ENCODE peak calls at places on chromosomes 6 and 20, in ten cellular contexts. S, Q, M, X, G, L, P, H, V and E are unnamed samples.

GRCh38 chr6:134730013-134730412 is 219.9 kb downstream of the ALDH8A1 start:
- DNase-seq in H (no peak), M (no peak), S (no peak), V (no peak), L (peak), X (no peak), G (no peak), Q (no peak), P (no peak), E (no peak)

GRCh38 chr6:127618729-127619128 is 41.8 kb downstream of the C6orf58 start:
- DNase-seq in S (no peak), M (no peak), X (no peak), V (no peak), P (no peak), L (no peak), H (no peak), G (no peak), Q (peak), E (no peak)

GRCh38 chr6:159092631-159093030 is 47.8 kb upstream of the TAGAP start:
- DNase-seq in P (no peak), L (no peak), V (no peak), M (no peak), G (no peak), H (no peak), Q (no peak), S (no peak), X (no peak), E (no peak)

GRCh38 chr6:71965404-71965803 is 79.1 kb downstream of the RIMS1 start:
- DNase-seq in P (no peak), V (no peak), S (no peak), G (no peak), M (no peak), Q (no peak), L (no peak), H (no peak), X (no peak), E (no peak)

GRCh38 chr20:57255183-57255582 is 11.3 kb downstream of the BMP7 start:
- DNase-seq in H (no peak), P (no peak), L (no peak), X (no peak), S (no peak), Q (no peak), M (no peak), V (no peak), G (no peak), E (no peak)

GRCh38 chr6:11878735-11879134 is 100.1 kb upstream of the ADTRP start:
- DNase-seq in H (no peak), M (no peak), S (no peak), Q (peak), P (no peak), G (no peak), V (no peak), L (no peak), X (no peak), E (no peak)

GRCh38 chr20:32004963-32005362 is 5.3 kb upstream of the CCM2L start:
- DNase-seq in S (no peak), X (no peak), G (no peak), H (no peak), L (no peak), V (peak), P (peak), M (no peak), Q (peak), E (no peak)

GRCh38 chr20:11919046-11919445 is 1.4 kb downstream of the BTBD3 start:
- DNase-seq in X (no peak), M (no peak), L (peak), S (peak), V (no peak), G (no peak), Q (peak), H (peak), P (no peak), E (no peak)

GRCh38 chr6:69915346-69915745 is 49.0 kb downstream of the COL19A1 start:
- DNase-seq in P (no peak), V (no peak), S (no peak), H (no peak), G (no peak), Q (no peak), X (no peak), L (no peak), M (no peak), E (no peak)

GRCh38 chr6:130239755-130240154 is 17.0 kb upstream of the SAMD3 start:
- DNase-seq in G (no peak), S (no peak), Q (no peak), H (no peak), X (no peak), L (no peak), V (no peak), M (no peak), P (no peak), E (no peak)

GRCh38 chr20:1979116-1979778 is 14.6 kb downstream of the PDYN start:
- DNase-seq in V (no peak), L (no peak), Q (no peak), M (no peak), P (no peak), S (no peak), X (no peak), H (no peak), G (no peak), E (no peak)

GRCh38 chr6:107491059-107491609 is 1.2 kb downstream of the SOBP start:
- DNase-seq in H (peak), S (peak), G (peak), X (peak), M (peak), Q (peak), L (peak), P (peak), V (no peak), E (peak)

GRCh38 chr20:41183391-41183790 is 46.0 kb downstream of the PLCG1 start:
- DNase-seq in V (no peak), Q (no peak), G (no peak), S (peak), M (no peak), P (peak), X (peak), H (no peak), L (no peak), E (no peak)

GRCh38 chr6:138011413-138011812 is 95.8 kb downstream of the PERP start:
- DNase-seq in X (no peak), V (no peak), S (no peak), G (no peak), L (no peak), H (no peak), Q (no peak), M (no peak), P (no peak), E (no peak)

GRCh38 chr20:37316116-37316774 is 26.8 kb downstream of the MANBAL start:
- DNase-seq in L (no peak), M (no peak), Q (no peak), G (no peak), P (peak), V (no peak), S (peak), H (no peak), X (no peak), E (no peak)

GRCh38 chr6:31379850-31380249 is 22.9 kb upstream of the HLA-B start:
- DNase-seq in X (peak), S (no peak), H (no peak), P (no peak), Q (no peak), G (peak), V (no peak), L (no peak), M (no peak), E (no peak)

GRCh38 chr6:170438402-170438753 is 114.7 kb downstream of the PSMB1 start:
- DNase-seq in G (peak), S (peak), M (peak), H (peak), V (peak), X (peak), P (peak), L (peak), Q (peak), E (peak)

GRCh38 chr20:24610341-24611115 is 141.1 kb downstream of the SYNDIG1 start:
- DNase-seq in M (no peak), Q (no peak), S (no peak), G (no peak), X (no peak), H (no peak), V (no peak), L (no peak), P (no peak), E (no peak)

DNA sequence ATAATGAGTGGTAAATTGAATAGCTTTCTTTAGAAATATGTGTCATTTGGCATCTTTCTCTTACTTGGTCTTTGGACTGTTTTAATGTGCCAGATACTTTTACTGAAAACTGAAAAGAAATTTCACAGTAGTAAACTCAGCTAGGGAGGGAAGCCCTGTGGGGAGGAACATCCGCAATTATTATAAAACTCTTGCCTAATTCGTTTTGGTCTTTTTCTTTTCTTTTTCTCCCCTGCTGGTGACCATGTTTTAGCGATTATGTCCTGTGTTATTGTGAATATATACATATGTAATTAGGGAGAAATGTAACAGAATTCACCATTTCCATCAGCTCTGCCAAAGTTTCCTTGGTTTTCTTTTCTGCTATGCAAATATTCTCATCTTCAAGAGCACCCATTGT is 1.7 kb downstream of the DOK5 start:
- DNase-seq in Q (no peak), X (no peak), S (no peak), V (no peak), P (no peak), G (no peak), L (no peak), H (no peak), M (no peak), E (no peak)
- H3K4me3 ChIP-seq in Q (no peak), X (no peak), S (peak), V (no peak), P (no peak), G (no peak), L (no peak), H (peak), M (no peak), E (no peak)

GRCh38 chr6:26157150-26157837 is 70.1 kb downstream of the HFE start:
- DNase-seq in Q (peak), M (peak), L (peak), X (peak), G (peak), V (no peak), H (peak), S (peak), P (peak), E (peak)
- TF ChIP-seq POLR2A in Q (no peak), M (no peak), L (no peak), X (no peak), G (peak), V (peak), H (no peak), S (peak), P (peak), E (peak)

DNA sequence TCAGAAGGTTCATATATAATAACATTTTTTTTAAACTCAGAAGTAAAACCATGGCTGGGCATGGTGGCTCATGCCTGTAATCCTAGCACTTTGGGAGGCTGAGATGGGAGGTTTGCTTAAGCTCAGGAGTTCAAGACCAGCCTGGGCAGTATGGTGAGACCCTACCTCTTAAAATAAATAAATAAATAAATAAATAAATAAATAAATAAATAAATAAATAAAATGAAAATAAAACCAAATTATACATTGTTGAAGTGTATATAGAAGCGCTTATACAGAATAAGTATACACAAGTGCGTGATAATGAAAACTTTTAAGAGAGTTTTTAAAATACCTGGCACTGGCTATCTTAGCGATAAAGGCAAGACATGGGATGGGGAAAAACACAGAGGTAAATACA is 71.6 kb downstream of the OR2B2 start:
- DNase-seq in G (no peak), M (no peak), S (no peak), Q (no peak), H (no peak), V (no peak), P (no peak), X (no peak), L (no peak), E (no peak)
- H3K4me3 ChIP-seq in G (no peak), M (no peak), S (no peak), Q (no peak), H (no peak), V (no peak), P (no peak), X (no peak), L (no peak), E (no peak)

DNA sequence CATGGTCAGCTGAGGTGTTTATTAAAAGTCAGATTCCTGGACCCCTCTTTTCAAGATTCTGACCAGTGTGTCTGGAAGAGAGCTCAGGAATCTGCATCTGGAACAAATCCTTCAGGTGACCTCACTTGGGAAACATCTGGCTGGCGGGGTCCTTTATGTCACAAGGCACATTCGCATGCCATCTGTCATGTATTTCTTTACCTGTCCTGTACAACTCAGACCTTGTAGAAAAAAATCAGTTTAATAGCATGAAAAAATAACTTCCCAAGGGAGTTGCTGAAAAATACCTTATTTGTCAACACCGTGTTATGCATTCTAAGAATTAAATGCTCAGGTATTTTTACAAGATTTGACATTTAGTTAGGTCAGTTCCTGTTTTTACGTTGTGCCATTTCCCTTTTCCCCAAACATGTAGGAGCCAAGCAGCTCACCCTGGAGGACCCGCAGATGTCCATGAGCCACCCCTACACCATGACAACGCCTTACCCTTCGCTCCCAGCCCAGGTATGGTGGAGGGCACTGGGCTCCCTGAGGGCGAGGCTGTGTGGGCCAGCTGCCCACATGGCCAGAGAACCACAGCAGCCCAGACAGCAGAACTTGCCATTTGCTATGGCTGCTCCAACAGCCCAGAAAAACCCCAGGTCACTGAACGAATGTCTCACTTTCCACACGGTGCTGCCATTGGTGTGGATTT is 4.0 kb downstream of the IRF4 start:
- DNase-seq in Q (no peak), V (no peak), H (no peak), X (no peak), M (no peak), P (no peak), S (no peak), G (no peak), L (no peak), E (no peak)
- TF ChIP-seq POLR2A in Q (no peak), V (no peak), H (no peak), X (no peak), M (no peak), P (no peak), S (no peak), G (no peak), L (no peak), E (no peak)

GRCh38 chr20:8930691-8931090 is 138.2 kb upstream of the PLCB4 start:
- DNase-seq in X (no peak), G (no peak), V (no peak), P (no peak), Q (peak), S (no peak), M (no peak), L (no peak), H (no peak), E (no peak)
- H3K4me3 ChIP-seq in X (no peak), G (no peak), V (no peak), P (no peak), Q (no peak), S (no peak), M (no peak), L (no peak), H (no peak), E (no peak)